ENCODE peak calls at places on chromosomes 13 and 19, in seven cellular contexts. I is Peyer's patch, M is aorta, A is thoracic aorta, T is fibroblast of lung, F is psoas muscle, G is uterus. P is an unnamed sample.

GRCh38 chr13:30493670-30494381 is 28.1 kb upstream of the HMGB1 start:
- DNase-seq in I (no peak), M (no peak), A (no peak), T (no peak), F (no peak), G (no peak), P (no peak)

GRCh38 chr13:27147530-27148170 is 24.0 kb downstream of the USP12 start:
- DNase-seq in I (no peak), M (no peak), A (no peak), T (no peak), F (no peak), G (no peak), P (no peak)

GRCh38 chr19:18058208-18059009 is 28.3 kb downstream of the IL12RB1 start:
- DNase-seq in I (peak; percentile 88), M (peak; percentile 94), A (peak; percentile 21), T (peak; percentile 76), F (peak; percentile 90), G (peak; percentile 74), P (no peak)

GRCh38 chr13:30934381-30934780 is 1.9 kb downstream of the TEX26 start:
- DNase-seq in I (no peak), M (no peak), A (no peak), T (no peak), F (no peak), G (no peak), P (no peak)

GRCh38 chr13:113547248-113547971 is 37.1 kb upstream of the TFDP1 start:
- DNase-seq in I (peak; percentile 37), M (peak; percentile 69), A (no peak), T (peak; percentile 33), F (no peak), G (no peak), P (peak; percentile 28)

GRCh38 chr19:47490031-47490430 is 6.0 kb upstream of the KPTN start:
- DNase-seq in I (no peak), M (no peak), A (no peak), T (no peak), F (peak; percentile 30), G (no peak), P (no peak)

GRCh38 chr19:27966390-27966816 is 1246.5 kb downstream of the UQCRFS1 start:
- DNase-seq in I (no peak), M (no peak), A (no peak), T (peak; percentile 15), F (no peak), G (no peak), P (no peak)

GRCh38 chr19:40217027-40217810 is 965 bp downstream of the TTC9B start:
- DNase-seq in I (peak; percentile 79), M (no peak), A (no peak), T (no peak), F (peak; percentile 74), G (no peak), P (no peak)

GRCh38 chr13:77349365-77349764 is 22.5 kb upstream of the MYCBP2 start:
- DNase-seq in I (no peak), M (no peak), A (no peak), T (no peak), F (no peak), G (no peak), P (no peak)

GRCh38 chr13:44484562-44485164 is 91.5 kb downstream of the TSC22D1 start:
- DNase-seq in I (no peak), M (no peak), A (no peak), T (no peak), F (no peak), G (no peak), P (no peak)

GRCh38 chr13:78241278-78241919 is 322.8 kb upstream of the EDNRB start:
- DNase-seq in I (peak; percentile 51), M (no peak), A (no peak), T (peak; percentile 60), F (no peak), G (no peak), P (no peak)

GRCh38 chr13:49814551-49815270 is 22.2 kb upstream of the KPNA3 start:
- DNase-seq in I (no peak), M (no peak), A (no peak), T (peak; percentile 23), F (no peak), G (no peak), P (no peak)

GRCh38 chr13:45718063-45718462 is 15.9 kb downstream of the CBY2 start:
- DNase-seq in I (no peak), M (no peak), A (no peak), T (peak; percentile 32), F (no peak), G (no peak), P (no peak)

GRCh38 chr13:108276060-108276459 is 6.5 kb downstream of the TNFSF13B start:
- DNase-seq in I (no peak), M (no peak), A (no peak), T (peak; percentile 75), F (peak; percentile 71), G (peak; percentile 55), P (no peak)

GRCh38 chr19:5035817-5036732 is 67.2 kb downstream of the KDM4B start:
- DNase-seq in I (no peak), M (no peak), A (no peak), T (no peak), F (no peak), G (no peak), P (no peak)

GRCh38 chr19:19460258-19460731 is 54.8 kb downstream of the GATAD2A start:
- DNase-seq in I (peak; percentile 59), M (no peak), A (no peak), T (no peak), F (no peak), G (no peak), P (no peak)

GRCh38 chr13:38308736-38309135 is 40.9 kb upstream of the UFM1 start:
- DNase-seq in I (no peak), M (no peak), A (no peak), T (peak; percentile 2), F (no peak), G (no peak), P (no peak)

GRCh38 chr13:101575591-101575990 is 123.1 kb downstream of the ITGBL1 start:
- DNase-seq in I (no peak), M (no peak), A (no peak), T (no peak), F (no peak), G (no peak), P (no peak)

GRCh38 chr19:2852598-2852997 is 11.3 kb downstream of the ZNF555 start:
- DNase-seq in I (no peak), M (no peak), A (no peak), T (peak; percentile 11), F (no peak), G (no peak), P (no peak)

GRCh38 chr19:4754248-4754647 is 30.6 kb upstream of the DPP9 start:
- DNase-seq in I (no peak), M (no peak), A (no peak), T (peak; percentile 21), F (no peak), G (no peak), P (no peak)

GRCh38 chr19:52398091-52398461 is 427 bp downstream of the ZNF528 start:
- DNase-seq in I (no peak), M (no peak), A (no peak), T (no peak), F (peak; percentile 50), G (no peak), P (no peak)

GRCh38 chr13:80048802-80049201 is 292.1 kb downstream of the SPRY2 start:
- DNase-seq in I (peak; percentile 79), M (peak; percentile 91), A (peak; percentile 85), T (peak; percentile 94), F (peak; percentile 88), G (peak; percentile 77), P (peak; percentile 79)

GRCh38 chr13:97366172-97366688 is 67.7 kb upstream of the RAP2A start:
- DNase-seq in I (no peak), M (no peak), A (no peak), T (peak; percentile 17), F (no peak), G (no peak), P (no peak)

GRCh38 chr19:22783651-22784050 is 300 bp downstream of the ZNF99 start:
- DNase-seq in I (no peak), M (no peak), A (no peak), T (no peak), F (no peak), G (no peak), P (no peak)

GRCh38 chr13:66424417-66424816 is 805.7 kb downstream of the PCDH9 start:
- DNase-seq in I (no peak), M (no peak), A (no peak), T (peak; percentile 69), F (no peak), G (no peak), P (no peak)

GRCh38 chr13:66427330-66427990 is 802.7 kb downstream of the PCDH9 start:
- DNase-seq in I (no peak), M (no peak), A (no peak), T (no peak), F (no peak), G (no peak), P (no peak)

GRCh38 chr13:66430266-66430665 is 799.9 kb downstream of the PCDH9 start:
- DNase-seq in I (no peak), M (no peak), A (no peak), T (peak; percentile 52), F (no peak), G (no peak), P (no peak)

GRCh38 chr13:66425741-66426140 is 804.4 kb downstream of the PCDH9 start:
- DNase-seq in I (no peak), M (no peak), A (no peak), T (peak; percentile 53), F (no peak), G (no peak), P (no peak)
- H3K4me1 ChIP-seq in I (no peaks in the 10 kb centered on the region), M (no peaks in the 10 kb centered on the region), A (no peaks in the 10 kb centered on the region), T (no peaks in the 10 kb centered on the region), F (no peaks in the 10 kb centered on the region), G (no peaks in the 10 kb centered on the region), P (no peaks in the 10 kb centered on the region)

DNA sequence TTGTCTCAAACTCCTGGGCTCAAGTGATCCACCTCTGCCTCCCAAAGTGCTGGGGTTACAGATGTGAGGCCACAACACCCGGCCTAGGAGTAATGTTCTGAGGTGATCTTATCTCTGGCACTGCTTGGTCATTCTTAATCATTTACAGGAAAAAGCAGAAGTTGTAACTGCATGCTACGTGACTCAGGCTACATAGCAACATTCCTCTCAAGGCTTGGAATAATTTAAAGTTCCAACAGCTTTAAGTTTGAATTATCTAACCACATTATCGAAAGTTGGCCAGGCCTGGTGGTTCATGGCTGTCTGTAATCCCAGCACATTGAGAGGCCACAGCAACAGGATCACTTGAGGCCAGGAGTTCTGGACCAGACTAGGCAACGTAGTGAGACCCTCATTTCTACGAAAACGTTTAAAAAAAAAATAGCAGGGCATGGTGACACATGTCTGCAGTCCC is 3.9 kb upstream of the B9D2 start:
- DNase-seq in I (no peak), M (no peak), A (no peak), T (peak; percentile 84), F (no peak), G (no peak), P (no peak)
- H3K27me3 ChIP-seq in I (no peaks in the 10 kb centered on the region), M (no peaks in the 10 kb centered on the region), A (no peaks in the 10 kb centered on the region), T (no peaks in the 10 kb centered on the region), F (no peaks in the 10 kb centered on the region), G (no peaks in the 10 kb centered on the region), P (no peaks in the 10 kb centered on the region)

GRCh38 chr13:57352114-57352513 is 185.1 kb downstream of the PRR20E start:
- DNase-seq in I (no peak), M (no peak), A (no peak), T (no peak), F (no peak), G (no peak), P (no peak)

GRCh38 chr13:57353831-57354230 is 186.8 kb downstream of the PRR20E start:
- DNase-seq in I (no peak), M (no peak), A (no peak), T (no peak), F (no peak), G (no peak), P (no peak)
- H3K4me1 ChIP-seq in I (no peaks in the 10 kb centered on the region), M (no peaks in the 10 kb centered on the region), A (no peaks in the 10 kb centered on the region), T (no peaks in the 10 kb centered on the region), F (no peaks in the 10 kb centered on the region), G (no peaks in the 10 kb centered on the region), P (no peaks in the 10 kb centered on the region)

GRCh38 chr19:29533578-29534544 is 8.1 kb downstream of the VSTM2B start:
- DNase-seq in I (peak; percentile 27), M (peak; percentile 54), A (no peak), T (no peak), F (no peak), G (peak; percentile 8), P (no peak)
- H3K27me3 ChIP-seq in I (no peaks in the 10 kb centered on the region), M (no peaks in the 10 kb centered on the region), A (no peaks in the 10 kb centered on the region), T (peaks cover 16% of the 10 kb centered on the region), F (no peaks in the 10 kb centered on the region), G (peaks cover 11% of the 10 kb centered on the region), P (peaks cover 34% of the 10 kb centered on the region)

P was measured in RWPE2.